ENCODE peak calls at places on chromosomes 6 and 20, in nine cellular contexts. W is Peyer's patch, L is IMR-90, B is suprapubic skin, H is stomach, I is ovary, G is A549, X is gastrocnemius medialis, E is spleen. Z is an unnamed sample.

GRCh38 chr6:43669050-43669921 is 18.3 kb downstream of the MRPS18A start:
- DNase-seq in W (no peak), L (peak; percentile 59), B (peak; percentile 83), H (peak; percentile 47), I (peak; percentile 68), G (no peak), X (peak; percentile 62), E (no peak), Z (peak; percentile 82)

GRCh38 chr6:98678481-98678880 is 155.9 kb upstream of the POU3F2 start:
- DNase-seq in W (no peak), L (no peak), B (no peak), H (no peak), I (no peak), G (no peak), X (no peak), E (no peak), Z (no peak)

GRCh38 chr6:23568292-23568691 is 557.7 kb upstream of the NRSN1 start:
- DNase-seq in W (no peak), L (no peak), B (no peak), H (no peak), I (no peak), G (no peak), X (no peak), E (no peak), Z (no peak)

GRCh38 chr20:32945710-32946221 is 58.5 kb downstream of the SUN5 start:
- DNase-seq in W (no peak), L (peak; percentile 34), B (no peak), H (no peak), I (no peak), G (peak; percentile 23), X (no peak), E (no peak), Z (no peak)

GRCh38 chr20:36439040-36439730 is 102.1 kb upstream of the MYL9 start:
- DNase-seq in W (peak; percentile 85), L (peak; percentile 43), B (no peak), H (peak; percentile 79), I (peak; percentile 74), G (peak; percentile 76), X (no peak), E (peak; percentile 88), Z (peak; percentile 80)

GRCh38 chr6:21102624-21103023 is 490.9 kb upstream of the SOX4 start:
- DNase-seq in W (no peak), L (no peak), B (no peak), H (peak; percentile 46), I (no peak), G (no peak), X (no peak), E (no peak), Z (no peak)

GRCh38 chr6:73704260-73704659 is 8.3 kb downstream of the CD109 start:
- DNase-seq in W (no peak), L (peak; percentile 99), B (peak; percentile 80), H (no peak), I (no peak), G (peak; percentile 38), X (no peak), E (no peak), Z (no peak)

GRCh38 chr6:45614488-45615285 is 237.0 kb upstream of the SUPT3H start:
- DNase-seq in W (no peak), L (peak; percentile 38), B (no peak), H (no peak), I (no peak), G (no peak), X (no peak), E (no peak), Z (no peak)

GRCh38 chr20:10463622-10464021 is 28.5 kb downstream of the SLX4IP start:
- DNase-seq in W (no peak), L (no peak), B (no peak), H (no peak), I (no peak), G (no peak), X (no peak), E (no peak), Z (no peak)

GRCh38 chr20:6034134-6034969 is 19.5 kb downstream of the LRRN4 start:
- DNase-seq in W (no peak), L (no peak), B (no peak), H (no peak), I (no peak), G (no peak), X (no peak), E (no peak), Z (no peak)

GRCh38 chr6:11770546-11771466 is 7.8 kb downstream of the ADTRP start:
- DNase-seq in W (peak; percentile 93), L (peak; percentile 100), B (peak; percentile 92), H (peak; percentile 74), I (peak; percentile 66), G (peak; percentile 76), X (peak; percentile 78), E (peak; percentile 80), Z (peak; percentile 91)

GRCh38 chr6:114090626-114091025 is 119.7 kb upstream of the HDAC2 start:
- DNase-seq in W (no peak), L (no peak), B (no peak), H (no peak), I (no peak), G (no peak), X (no peak), E (no peak), Z (no peak)

DNA sequence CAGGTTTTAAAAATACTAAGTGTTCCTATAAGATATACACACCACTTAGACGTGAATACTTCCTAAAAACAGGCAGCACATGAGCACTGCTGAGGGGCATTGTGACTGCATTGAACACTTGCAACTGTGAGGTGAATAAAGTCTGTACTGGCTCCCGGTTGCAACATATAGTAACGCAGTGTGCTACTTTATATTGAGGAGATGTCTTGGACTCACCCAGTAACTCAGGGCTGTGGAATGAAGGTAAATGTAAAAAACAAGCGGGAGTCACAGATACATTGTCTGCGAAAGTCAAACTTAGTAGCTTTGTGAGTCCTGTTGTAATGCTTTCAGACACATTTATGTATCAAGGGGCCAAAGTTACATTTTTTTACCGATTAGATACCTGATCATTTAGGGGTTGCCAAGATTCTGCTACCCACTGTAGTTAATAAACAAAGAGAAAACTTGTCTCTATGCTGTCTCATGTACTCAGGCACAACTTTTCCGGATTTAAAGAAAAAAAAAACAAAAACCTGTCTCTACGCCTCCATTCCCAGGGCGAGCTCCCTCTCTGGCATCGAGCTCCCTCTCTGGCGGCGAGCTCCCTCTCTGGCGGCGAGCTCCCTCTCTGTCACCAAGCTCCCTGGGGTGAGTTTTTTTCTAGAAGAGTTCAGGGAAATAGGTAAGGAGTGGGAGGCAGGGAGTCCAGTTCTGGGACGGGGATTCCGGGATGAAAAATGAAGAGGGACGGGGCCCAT is 16.8 kb upstream of the HLA-A start:
- DNase-seq in W (no peak), L (no peak), B (no peak), H (no peak), I (peak; percentile 51), G (no peak), X (no peak), E (no peak), Z (no peak)
- H3K4me3 ChIP-seq in W (no peak overlapping the region), L (peak overlapping the region; percentile 89), B (no peak overlapping the region), H (peak overlapping the region; percentile 66), I (no peak overlapping the region), G (no peak overlapping the region), X (peak overlapping the region; percentile 76), E (no peak overlapping the region), Z (peak overlapping the region; percentile 64)

DNA sequence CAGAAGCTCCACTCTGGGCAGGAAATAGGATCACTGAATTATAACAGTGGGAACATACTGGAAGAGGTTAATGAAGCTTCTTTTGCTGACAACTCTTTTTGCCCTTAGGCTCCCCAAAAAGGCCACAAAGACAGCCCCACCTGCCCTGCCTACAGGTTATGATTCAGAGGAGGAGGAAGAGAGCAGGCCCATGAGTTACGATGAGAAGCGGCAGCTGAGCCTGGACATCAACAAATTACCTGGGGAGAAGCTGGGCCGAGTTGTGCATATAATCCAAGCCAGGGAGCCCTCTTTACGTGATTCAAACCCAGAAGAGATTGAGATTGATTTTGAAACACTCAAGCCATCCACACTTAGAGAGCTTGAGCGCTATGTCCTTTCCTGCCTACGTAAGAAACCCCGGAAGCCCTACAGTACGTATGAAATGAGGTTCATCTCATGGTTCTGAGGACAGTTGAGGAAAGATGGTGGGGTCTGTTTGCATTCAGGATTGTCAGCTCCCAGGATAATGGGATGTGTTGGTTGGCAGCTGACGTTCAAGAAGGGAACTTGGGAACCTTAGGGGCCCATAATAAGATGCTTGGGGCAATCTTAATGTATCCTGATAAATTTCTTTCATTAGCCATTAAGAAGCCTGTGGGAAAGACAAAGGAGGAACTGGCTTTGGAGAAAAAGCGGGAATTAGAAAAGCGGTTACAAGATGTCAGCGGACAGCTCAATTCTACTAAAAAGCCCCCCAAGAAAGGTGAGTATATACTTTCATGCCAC is 11.5 kb downstream of the BRD2 start:
- DNase-seq in W (no peak), L (no peak), B (no peak), H (no peak), I (no peak), G (no peak), X (no peak), E (no peak), Z (no peak)
- TF ChIP-seq POLR2A in W (no peak), L (no peak), B (no peak), H (no peak), I (no peak), G (no peak), X (no peak), E (no peak), Z (no peak)

DNA sequence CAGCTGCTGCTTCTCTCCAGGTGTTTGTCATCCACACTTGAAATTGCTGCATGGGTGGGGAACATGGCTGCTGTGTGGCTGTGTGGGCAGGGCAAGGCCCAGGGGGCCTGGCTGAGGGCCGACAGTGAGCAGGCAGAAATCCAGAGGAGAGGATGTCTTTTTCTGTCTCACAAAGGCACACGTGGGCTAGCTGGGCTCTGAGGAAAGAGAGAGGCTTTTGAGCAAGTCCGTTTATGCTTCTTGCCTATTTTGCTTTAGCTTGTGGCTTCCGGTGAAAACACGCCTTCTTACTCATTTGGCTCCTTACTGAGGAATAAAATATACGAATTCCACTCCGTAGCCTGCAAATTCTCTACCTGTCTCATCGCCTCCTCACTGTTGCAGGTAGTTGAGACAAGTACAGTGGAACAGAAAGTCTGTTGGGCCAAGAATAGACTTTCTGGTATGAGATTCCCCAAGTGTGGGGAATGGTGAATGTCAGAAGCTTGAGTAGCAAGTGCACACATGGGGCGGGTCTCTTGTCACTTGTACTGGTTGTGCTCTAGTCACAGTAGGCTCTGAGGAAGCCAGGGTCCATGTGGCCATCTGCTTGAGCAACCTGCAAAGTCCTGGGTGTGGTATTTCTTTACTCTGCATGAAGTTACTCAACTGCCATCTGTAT is 28.4 kb downstream of the WRNIP1 start:
- DNase-seq in W (peak; percentile 78), L (no peak), B (no peak), H (peak; percentile 41), I (no peak), G (no peak), X (peak; percentile 50), E (no peak), Z (no peak)
- H3K4me3 ChIP-seq in W (no peak overlapping the region), L (no peak overlapping the region), B (no peak overlapping the region), H (no peak overlapping the region), I (no peak overlapping the region), G (no peak overlapping the region), X (no peak overlapping the region), E (no peak overlapping the region), Z (no peak overlapping the region)

DNA sequence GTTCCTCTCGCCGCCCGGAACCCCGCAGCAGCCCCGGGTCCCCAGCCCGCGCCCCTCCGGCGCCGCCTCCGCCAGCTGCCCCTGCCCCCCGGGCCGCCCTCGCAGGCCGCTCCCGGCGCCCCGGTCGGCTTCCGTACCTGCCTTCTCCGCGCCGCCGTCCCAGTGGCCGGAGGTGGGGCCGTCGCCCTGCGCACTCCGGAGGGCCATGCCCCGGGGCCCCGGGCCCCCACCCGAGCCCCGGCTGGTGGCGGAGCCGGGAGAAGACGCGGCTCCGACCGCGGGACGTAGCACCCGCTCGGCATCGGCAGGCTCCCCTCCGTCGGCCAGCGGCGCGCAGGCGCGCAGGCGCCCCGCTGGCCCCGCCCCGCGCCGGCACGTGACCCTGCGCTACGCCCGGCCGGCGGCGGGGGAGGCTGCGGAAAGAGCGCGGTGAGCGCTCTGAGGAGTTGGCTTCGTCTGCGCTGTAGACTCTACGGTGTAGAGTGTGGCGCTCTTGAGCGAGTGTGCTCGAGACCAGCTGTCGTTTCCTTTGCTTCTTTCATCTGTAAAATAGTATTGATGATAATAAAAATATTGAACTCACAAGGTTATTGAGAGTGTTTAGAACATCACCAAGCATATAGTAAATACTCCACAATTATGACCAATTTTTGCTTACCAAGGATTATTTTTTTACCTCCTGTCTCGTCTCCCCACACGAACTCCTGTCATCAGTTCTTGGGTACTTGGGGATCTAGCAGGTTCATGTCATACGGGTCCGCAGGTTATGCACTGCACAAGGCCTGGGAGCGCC is at the start of gene TBC1D20:
- DNase-seq in W (peak; percentile 93), L (peak; percentile 84), B (peak; percentile 90), H (peak; percentile 88), I (peak; percentile 88), G (peak; percentile 92), X (peak; percentile 64), E (peak; percentile 96), Z (peak; percentile 91)
- TF ChIP-seq POLR2A in W (peak; percentile 34), L (peak; percentile 84), B (peak; percentile 71), H (no peak), I (peak; percentile 73), G (peak; percentile 94), X (peak; percentile 92), E (peak; percentile 53), Z (peak; percentile 84)

Z was measured in heart left ventricle.